ENCODE peak calls at places on chromosomes 5 and 9, in six cellular contexts. K is immature natural killer cell, X is RPMI7951, Y is activated T-cell treated with anti-CD3 and anti-CD28 coated beads for 1 hour, V is AG09309, I is HL-60. G is an unnamed sample.

GRCh38 chr9:35070823-35071813 is 1.3 kb downstream of the VCP start:
- DNase-seq in K (no peak), X (peak), Y (no peak), V (no peak), I (no peak), G (no peak)

GRCh38 chr5:2681476-2681875 is 70.0 kb downstream of the IRX2 start:
- DNase-seq in K (no peak), X (no peak), Y (no peak), V (no peak), I (no peak), G (no peak)

GRCh38 chr5:118679123-118679940 is 309.0 kb downstream of the DTWD2 start:
- DNase-seq in K (no peak), X (no peak), Y (no peak), V (no peak), I (no peak), G (no peak)

GRCh38 chr9:103186959-103187358 is 191.8 kb downstream of the CYLC2 start:
- DNase-seq in K (no peak), X (no peak), Y (no peak), V (no peak), I (no peak), G (no peak)

GRCh38 chr9:78397045-78397843 is 100.3 kb downstream of the PSAT1 start:
- DNase-seq in K (no peak), X (no peak), Y (no peak), V (no peak), I (no peak), G (no peak)

GRCh38 chr5:112995764-112996618 is 19.4 kb downstream of the DCP2 start:
- DNase-seq in K (peak), X (peak), Y (peak), V (no peak), I (no peak), G (no peak)

GRCh38 chr5:89560724-89561123 is 677.7 kb upstream of the MEF2C start:
- DNase-seq in K (no peak), X (peak), Y (no peak), V (no peak), I (no peak), G (no peak)

GRCh38 chr5:144203750-144204596 is 33.3 kb downstream of the KCTD16 start:
- DNase-seq in K (peak), X (peak), Y (no peak), V (no peak), I (no peak), G (no peak)

GRCh38 chr9:134475051-134475790 is 149.0 kb downstream of the RXRA start:
- DNase-seq in K (no peak), X (peak), Y (peak), V (no peak), I (no peak), G (no peak)

GRCh38 chr9:89436326-89436725 is 61.6 kb downstream of the SEMA4D start:
- DNase-seq in K (no peak), X (no peak), Y (no peak), V (no peak), I (no peak), G (no peak)

GRCh38 chr9:129595323-129595741 is 25.6 kb downstream of the C9orf50 start:
- DNase-seq in K (no peak), X (peak), Y (no peak), V (no peak), I (no peak), G (no peak)

GRCh38 chr9:995776-996175 is 19.3 kb downstream of the DMRT3 start:
- DNase-seq in K (no peak), X (peak), Y (no peak), V (no peak), I (no peak), G (no peak)

GRCh38 chr5:127064253-127064652 is 9.0 kb downstream of the C5orf63 start:
- DNase-seq in K (no peak), X (no peak), Y (no peak), V (no peak), I (no peak), G (no peak)

GRCh38 chr5:67215592-67216471 is 19.2 kb upstream of the CD180 start:
- DNase-seq in K (peak), X (peak), Y (peak), V (no peak), I (peak), G (peak)

GRCh38 chr9:134371731-134372130 is 45.5 kb downstream of the RXRA start:
- DNase-seq in K (no peak), X (no peak), Y (no peak), V (no peak), I (peak), G (peak)

GRCh38 chr5:163347671-163348070 is 89.7 kb upstream of the CCNG1 start:
- DNase-seq in K (peak), X (peak), Y (peak), V (peak), I (peak), G (peak)

GRCh38 chr5:51517854-51518253 is 134.6 kb downstream of the ISL1 start:
- DNase-seq in K (no peak), X (no peak), Y (no peak), V (no peak), I (no peak), G (no peak)

GRCh38 chr9:86585422-86586143 is 231.4 kb upstream of the TUT7 start:
- DNase-seq in K (no peak), X (no peak), Y (no peak), V (no peak), I (no peak), G (no peak)

GRCh38 chr5:179120951-179121666 is 60.9 kb downstream of the ZNF354C start:
- DNase-seq in K (no peak), X (no peak), Y (no peak), V (no peak), I (no peak), G (no peak)